ENCODE peak calls at places on chromosome 17, in four cellular contexts. One of them, this sample, is unnamed.

GRCh38 chr17:19372004-19372365 is 6.3 kb upstream of the MAPK7 start:
- DNase-seq in trophoblast cell: no peak
- DNase-seq in IMR-90: no peak
- DNase-seq in neuronal stem cell: no peak
- DNase-seq in this sample: no peak

GRCh38 chr17:72336026-72336803 is 215.4 kb downstream of the SOX9 start:
- DNase-seq in trophoblast cell: no peak
- DNase-seq in IMR-90: no peak
- DNase-seq in neuronal stem cell: peak; percentile 48
- DNase-seq in this sample: peak; percentile 66

GRCh38 chr17:74566132-74566753 is 1.1 kb downstream of the CD300H start:
- DNase-seq in trophoblast cell: peak; percentile 7
- DNase-seq in IMR-90: no peak
- DNase-seq in neuronal stem cell: peak; percentile 33
- DNase-seq in this sample: peak; percentile 88

GRCh38 chr17:74478369-74479100 is 12.1 kb downstream of the CD300A start:
- DNase-seq in trophoblast cell: peak; percentile 34
- DNase-seq in neuronal stem cell: no peak
- DNase-seq in IMR-90: no peak
- DNase-seq in this sample: no peak

GRCh38 chr17:1490643-1491405 is 1.7 kb downstream of the MYO1C start:
- DNase-seq in IMR-90: no peak
- DNase-seq in trophoblast cell: peak; percentile 60
- DNase-seq in neuronal stem cell: no peak
- DNase-seq in this sample: peak; percentile 76

GRCh38 chr17:20066253-20066652 is 57.1 kb downstream of the SPECC1 start:
- DNase-seq in neuronal stem cell: no peak
- DNase-seq in IMR-90: peak; percentile 80
- DNase-seq in trophoblast cell: peak; percentile 25
- DNase-seq in this sample: no peak

GRCh38 chr17:64531955-64532371 is 25.2 kb downstream of the CEP95 start:
- DNase-seq in trophoblast cell: no peak
- DNase-seq in neuronal stem cell: no peak
- DNase-seq in IMR-90: peak; percentile 59
- DNase-seq in this sample: no peak

GRCh38 chr17:79800325-79801155 is 3.7 kb upstream of the CBX8 start:
- DNase-seq in trophoblast cell: peak; percentile 57
- DNase-seq in IMR-90: peak; percentile 39
- DNase-seq in neuronal stem cell: no peak
- DNase-seq in this sample: peak; percentile 93

GRCh38 chr17:32936894-32937500 is 9.0 kb downstream of the TMEM98 start:
- DNase-seq in trophoblast cell: peak; percentile 75
- DNase-seq in neuronal stem cell: peak; percentile 81
- DNase-seq in IMR-90: peak; percentile 70
- DNase-seq in this sample: peak; percentile 95

GRCh38 chr17:5418858-5419355 is 555 bp downstream of the NUP88 start:
- DNase-seq in IMR-90: peak; percentile 39
- DNase-seq in trophoblast cell: peak; percentile 59
- DNase-seq in neuronal stem cell: peak; percentile 20
- DNase-seq in this sample: no peak

GRCh38 chr17:48997103-48997826 is at the start of gene IGF2BP1:
- DNase-seq in trophoblast cell: peak; percentile 60
- DNase-seq in neuronal stem cell: peak; percentile 91
- DNase-seq in IMR-90: peak; percentile 78
- DNase-seq in this sample: peak; percentile 86

GRCh38 chr17:48997827-48998556 is 807 bp downstream of the IGF2BP1 start:
- DNase-seq in IMR-90: no peak
- DNase-seq in neuronal stem cell: no peak
- DNase-seq in trophoblast cell: peak; percentile 48
- DNase-seq in this sample: peak; percentile 41

GRCh38 chr17:49000943-49001342 is 3.8 kb downstream of the IGF2BP1 start:
- DNase-seq in trophoblast cell: no peak
- DNase-seq in IMR-90: peak; percentile 81
- DNase-seq in neuronal stem cell: no peak
- DNase-seq in this sample: no peak

GRCh38 chr17:48996696-48997102 is 486 bp upstream of the IGF2BP1 start:
- DNase-seq in IMR-90: no peak
- DNase-seq in trophoblast cell: no peak
- DNase-seq in neuronal stem cell: no peak
- DNase-seq in this sample: no peak

GRCh38 chr17:48998557-48999440 is 1.6 kb downstream of the IGF2BP1 start:
- DNase-seq in trophoblast cell: no peak
- DNase-seq in IMR-90: peak; percentile 59
- DNase-seq in neuronal stem cell: no peak
- DNase-seq in this sample: peak; percentile 36
- H3K18ac ChIP-seq in trophoblast cell: peak overlapping the region; percentile 93
- H3K18ac ChIP-seq in IMR-90: peak overlapping the region; percentile 96
- H3K18ac ChIP-seq in neuronal stem cell: peak overlapping the region; percentile 95
- H3K18ac ChIP-seq in this sample: peak overlapping the region; percentile 81

GRCh38 chr17:17716837-17717523 is 35.7 kb downstream of the RAI1 start:
- DNase-seq in trophoblast cell: no peak
- DNase-seq in neuronal stem cell: no peak
- DNase-seq in IMR-90: no peak
- DNase-seq in this sample: no peak
- H2BK120ac ChIP-seq in trophoblast cell: no peak overlapping the region
- H2BK120ac ChIP-seq in neuronal stem cell: no peak overlapping the region
- H2BK120ac ChIP-seq in IMR-90: no peak overlapping the region
- H2BK120ac ChIP-seq in this sample: no peak overlapping the region

DNA sequence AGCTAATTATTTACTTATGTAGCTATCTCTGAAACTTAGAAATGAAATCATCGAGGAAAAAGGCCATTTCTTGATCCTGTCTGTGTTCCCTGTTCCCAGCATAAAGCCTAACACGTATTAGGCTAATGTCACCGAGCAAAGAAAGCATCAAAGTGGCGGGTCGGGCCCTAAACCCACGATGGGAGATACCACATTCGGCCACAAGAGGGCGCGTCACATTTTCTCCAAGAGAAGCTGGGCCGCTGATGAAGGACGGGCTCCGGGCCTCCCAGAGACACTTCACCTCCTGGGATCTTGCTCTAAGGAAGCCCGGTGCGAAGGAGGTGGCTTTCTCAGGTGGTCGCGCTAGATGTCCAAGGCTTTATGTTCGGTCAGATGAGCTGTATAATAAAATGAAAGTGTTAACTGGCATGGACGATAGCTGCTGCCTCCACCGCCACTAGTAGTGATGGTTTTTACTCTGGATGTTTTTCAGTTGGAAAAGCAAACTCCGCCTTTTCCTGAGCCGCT is 853 bp upstream of the PDK2 start:
- DNase-seq in neuronal stem cell: peak; percentile 94
- DNase-seq in trophoblast cell: peak; percentile 98
- DNase-seq in IMR-90: peak; percentile 81
- DNase-seq in this sample: peak; percentile 92
- H3K18ac ChIP-seq in neuronal stem cell: no peak overlapping the region
- H3K18ac ChIP-seq in trophoblast cell: no peak overlapping the region
- H3K18ac ChIP-seq in IMR-90: peak overlapping the region; percentile 16
- H3K18ac ChIP-seq in this sample: no peak overlapping the region

DNA sequence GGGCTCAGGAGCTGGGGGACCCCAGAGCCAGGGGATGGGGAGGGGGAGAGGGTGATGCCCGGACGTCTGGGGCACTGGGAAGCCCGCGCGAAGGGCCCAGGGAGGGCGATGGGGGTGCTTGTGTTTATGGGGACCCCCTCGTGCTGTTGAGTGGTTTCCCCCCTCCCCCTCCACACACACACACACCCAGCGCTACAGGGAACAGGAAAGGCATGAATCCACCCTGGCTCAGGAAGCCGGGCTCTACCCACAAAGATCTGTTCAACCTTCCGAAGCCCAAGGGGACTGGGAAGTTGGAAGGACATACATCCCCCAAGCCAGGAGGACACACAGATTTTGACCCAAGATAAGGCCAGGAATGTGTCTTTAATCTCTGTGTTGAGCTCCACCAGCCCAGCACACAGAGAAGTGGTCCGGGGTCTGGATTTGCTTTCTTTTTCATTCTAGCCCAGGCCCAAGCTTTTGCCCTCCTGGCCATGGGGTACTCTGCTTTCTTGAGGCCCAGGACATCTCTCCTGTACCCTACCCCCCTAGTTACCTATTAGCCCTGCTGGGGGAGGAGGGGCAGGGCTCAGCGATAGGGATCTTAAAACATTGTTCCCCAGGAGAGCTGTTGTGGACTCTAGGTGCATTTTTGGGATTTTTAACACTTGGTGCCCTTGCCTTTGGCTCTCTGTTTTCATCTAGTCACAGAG is 1.2 kb downstream of the UBALD2 start:
- DNase-seq in trophoblast cell: peak; percentile 33
- DNase-seq in neuronal stem cell: no peak
- DNase-seq in IMR-90: peak; percentile 30
- DNase-seq in this sample: no peak
- H2BK120ac ChIP-seq in trophoblast cell: no peak overlapping the region
- H2BK120ac ChIP-seq in neuronal stem cell: no peak overlapping the region
- H2BK120ac ChIP-seq in IMR-90: peak overlapping the region; percentile 71
- H2BK120ac ChIP-seq in this sample: no peak overlapping the region

DNA sequence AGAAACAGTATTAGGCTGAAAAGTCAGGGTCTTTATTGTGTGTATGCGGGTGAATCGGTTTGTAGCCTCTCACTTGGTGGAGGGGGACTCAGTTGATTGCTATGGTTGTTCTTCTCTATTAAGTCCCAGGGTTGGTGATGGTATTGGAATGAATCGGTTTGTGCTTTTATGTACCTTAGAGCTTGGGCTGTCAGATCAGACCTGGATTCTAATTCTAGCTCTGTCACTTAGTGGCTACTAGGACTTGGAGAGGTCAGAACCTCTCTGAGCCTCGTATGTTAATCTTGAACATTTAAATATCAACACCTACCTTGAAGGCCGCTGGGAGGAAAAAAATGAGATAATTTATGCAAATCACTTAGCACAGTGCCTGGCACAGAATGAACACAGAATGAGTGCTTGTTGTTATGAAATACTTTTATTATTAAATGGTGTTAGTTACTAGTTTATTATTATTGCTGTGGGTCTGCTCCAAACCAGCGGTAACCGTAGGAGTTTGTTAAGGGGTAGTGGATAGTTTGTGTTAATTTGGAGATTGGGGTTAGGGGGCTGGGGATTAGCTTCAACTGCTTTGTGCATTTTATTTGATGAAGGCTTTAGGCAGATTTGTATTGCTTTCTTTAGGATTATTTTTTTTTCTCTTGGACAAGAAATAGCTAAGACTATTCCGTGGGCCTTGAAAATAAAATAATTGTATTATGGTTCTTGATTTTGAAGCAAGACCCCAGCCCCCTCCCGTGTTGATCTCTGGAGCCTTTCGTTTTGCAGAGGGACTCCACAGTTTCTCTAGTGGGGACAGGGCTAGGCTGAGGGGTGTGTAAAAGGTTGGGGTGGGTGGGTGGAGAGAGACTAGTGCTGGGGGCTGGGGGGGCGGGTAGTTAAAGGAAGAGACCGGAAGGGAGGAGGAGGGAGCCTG is 3.6 kb downstream of the KDM6B start:
- DNase-seq in neuronal stem cell: no peak
- DNase-seq in trophoblast cell: peak; percentile 50
- DNase-seq in IMR-90: no peak
- DNase-seq in this sample: no peak
- H3K18ac ChIP-seq in neuronal stem cell: no peak overlapping the region
- H3K18ac ChIP-seq in trophoblast cell: no peak overlapping the region
- H3K18ac ChIP-seq in IMR-90: no peak overlapping the region
- H3K18ac ChIP-seq in this sample: no peak overlapping the region

DNA sequence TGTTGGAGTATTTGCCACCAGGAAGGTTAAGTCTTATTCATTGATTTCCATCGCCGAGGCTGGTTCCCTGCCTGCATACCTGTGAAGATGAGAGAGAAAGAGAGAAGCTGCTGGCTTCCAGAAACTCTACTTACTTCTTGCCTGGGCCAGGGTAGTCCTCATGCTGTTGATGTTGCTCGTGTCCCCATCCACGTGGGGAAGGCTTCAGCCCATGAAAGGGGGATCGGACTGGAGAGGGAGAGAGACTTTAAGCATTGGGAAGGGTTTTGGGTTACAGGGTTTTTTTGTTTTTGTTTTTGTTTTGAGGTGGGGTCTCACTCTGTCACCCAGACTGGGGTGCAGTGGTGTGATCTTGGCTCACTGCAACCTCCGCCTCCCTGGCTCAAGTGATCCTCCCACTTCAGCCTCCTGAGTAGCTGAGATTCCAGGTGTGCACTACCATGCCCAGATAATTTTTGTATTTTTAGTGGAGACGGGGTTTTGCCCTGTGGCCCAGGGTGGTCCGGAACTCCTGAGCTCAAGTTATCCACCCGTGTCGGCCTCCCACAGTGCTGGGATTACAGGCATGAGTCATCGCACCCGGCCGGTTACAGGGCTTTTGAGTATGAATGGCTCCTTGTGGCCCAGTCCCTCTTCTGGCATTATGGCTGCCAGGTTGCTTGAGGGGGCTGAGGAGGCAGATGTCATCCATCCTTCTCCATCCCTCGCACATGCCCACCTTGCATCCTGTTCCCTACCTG is 26.6 kb downstream of the ITGB3 start:
- DNase-seq in trophoblast cell: no peak
- DNase-seq in IMR-90: peak; percentile 48
- DNase-seq in neuronal stem cell: no peak
- DNase-seq in this sample: no peak
- H2BK120ac ChIP-seq in trophoblast cell: peak overlapping the region; percentile 76
- H2BK120ac ChIP-seq in IMR-90: peak overlapping the region; percentile 98
- H2BK120ac ChIP-seq in neuronal stem cell: no peak overlapping the region
- H2BK120ac ChIP-seq in this sample: no peak overlapping the region

GRCh38 chr17:78387982-78388941 is 9.8 kb downstream of the PGS1 start:
- DNase-seq in trophoblast cell: peak; percentile 25
- DNase-seq in IMR-90: peak; percentile 89
- DNase-seq in neuronal stem cell: no peak
- DNase-seq in this sample: no peak
- H3K18ac ChIP-seq in trophoblast cell: no peak overlapping the region
- H3K18ac ChIP-seq in IMR-90: peak overlapping the region; percentile 80
- H3K18ac ChIP-seq in neuronal stem cell: no peak overlapping the region
- H3K18ac ChIP-seq in this sample: no peak overlapping the region

DNA sequence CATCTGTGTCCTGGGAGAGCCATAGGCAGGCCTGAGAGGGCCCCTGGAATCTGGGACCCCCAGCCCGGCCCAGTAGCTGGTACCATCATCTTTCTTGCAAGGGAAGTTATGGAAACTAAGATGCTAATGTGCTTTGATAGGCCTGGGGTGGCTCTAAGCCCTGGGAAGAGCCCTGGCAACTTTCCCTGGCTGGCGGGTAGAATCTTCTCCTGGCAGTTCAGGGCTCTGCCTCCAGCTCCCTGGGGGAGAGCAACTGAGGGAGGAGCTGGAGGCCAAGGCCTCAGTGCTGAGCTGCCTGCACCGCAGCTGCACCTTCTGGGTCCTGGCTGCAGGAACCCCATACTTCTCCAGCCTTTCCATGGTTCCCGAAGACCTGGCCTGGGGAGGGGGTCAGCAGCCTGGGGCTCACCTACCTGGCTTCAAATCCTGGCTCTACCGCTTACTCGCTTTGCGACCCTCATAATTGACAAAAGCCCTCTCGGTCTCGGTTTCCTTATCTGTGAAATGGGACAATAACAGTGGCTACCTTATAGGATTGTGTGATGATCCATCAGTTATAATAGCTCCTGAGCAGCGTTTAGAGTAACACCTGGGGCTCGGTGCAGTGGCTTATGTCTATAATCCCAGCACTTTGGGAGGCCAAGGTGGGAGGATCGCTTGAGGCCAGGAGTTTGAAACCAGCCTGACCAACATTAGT is 333.7 kb downstream of the SEC14L1 start:
- DNase-seq in IMR-90: peak; percentile 41
- DNase-seq in neuronal stem cell: no peak
- DNase-seq in trophoblast cell: no peak
- DNase-seq in this sample: no peak
- H2BK120ac ChIP-seq in IMR-90: no peak overlapping the region
- H2BK120ac ChIP-seq in neuronal stem cell: no peak overlapping the region
- H2BK120ac ChIP-seq in trophoblast cell: peak overlapping the region; percentile 29
- H2BK120ac ChIP-seq in this sample: no peak overlapping the region

This sample was measured in H9.